ENCODE peak calls at places on chromosomes 3 and 15, in six cellular contexts. S is anterior cingulate cortex; Z is NAMALWA; K is activated T-cell treated with anti-CD3 and anti-CD28 coated beads, Interleukin-2, amount 50 U/mL, for 48 hours; I is HEK293T; J is GM13976. A is an unnamed sample.

GRCh38 chr15:39887832-39888231 is 32.2 kb downstream of the GPR176 start:
- DNase-seq in S (peak; percentile 6), Z (peak; percentile 30), K (no peak), I (no peak), J (no peak), A (no peak)

GRCh38 chr15:96181873-96182301 is 148.6 kb upstream of the NR2F2 start:
- DNase-seq in S (no peak), Z (no peak), K (no peak), I (no peak), J (no peak), A (no peak)

GRCh38 chr3:133591271-133591742 is 17.8 kb downstream of the CDV3 start:
- DNase-seq in S (no peak), Z (no peak), K (no peak), I (no peak), J (no peak), A (no peak)

GRCh38 chr15:56968821-56969220 is 50.4 kb downstream of the TCF12 start:
- DNase-seq in S (no peak), Z (no peak), K (no peak), I (no peak), J (no peak), A (no peak)

GRCh38 chr3:11435420-11435819 is 163.2 kb downstream of the ATG7 start:
- DNase-seq in S (no peak), Z (no peak), K (no peak), I (no peak), J (no peak), A (no peak)

GRCh38 chr3:32456429-32457130 is 46.1 kb downstream of the CMTM6 start:
- DNase-seq in S (no peak), Z (no peak), K (peak; percentile 19), I (no peak), J (no peak), A (no peak)

GRCh38 chr3:21314688-21315087 is 436.3 kb downstream of the ZNF385D start:
- DNase-seq in S (no peak), Z (no peak), K (no peak), I (no peak), J (no peak), A (no peak)

GRCh38 chr3:63977893-63978292 is 45.4 kb downstream of the PSMD6 start:
- DNase-seq in S (no peak), Z (no peak), K (no peak), I (no peak), J (no peak), A (no peak)

GRCh38 chr3:57691411-57692133 is 1.3 kb downstream of the DENND6A start:
- DNase-seq in S (no peak), Z (peak; percentile 19), K (peak; percentile 29), I (no peak), J (no peak), A (no peak)